ENCODE peak calls at places on chromosomes 12 and 14, in six cellular contexts. One of them, this sample, is unnamed.

GRCh38 chr14:45526715-45527549 is 273.9 kb upstream of the MIS18BP1 start:
- DNase-seq in fibroblast of villous mesenchyme: no peak
- DNase-seq in A549: peak; percentile 57
- DNase-seq in putamen: no peak
- DNase-seq in effector memory CD8-positive, alpha-beta T cell: no peak
- DNase-seq in cardiac fibroblast: peak; percentile 17
- DNase-seq in this sample: no peak

GRCh38 chr14:56751471-56751870 is 58.8 kb downstream of the OTX2 start:
- DNase-seq in fibroblast of villous mesenchyme: no peak
- DNase-seq in A549: peak; percentile 4
- DNase-seq in putamen: no peak
- DNase-seq in effector memory CD8-positive, alpha-beta T cell: no peak
- DNase-seq in cardiac fibroblast: no peak
- DNase-seq in this sample: no peak

GRCh38 chr14:64645220-64645891 is 58.9 kb upstream of the PLEKHG3 start:
- DNase-seq in fibroblast of villous mesenchyme: peak; percentile 100
- DNase-seq in A549: peak; percentile 94
- DNase-seq in putamen: peak; percentile 77
- DNase-seq in effector memory CD8-positive, alpha-beta T cell: no peak
- DNase-seq in cardiac fibroblast: peak; percentile 77
- DNase-seq in this sample: no peak

GRCh38 chr14:100873083-100873482 is 30.4 kb downstream of the RTL1 start:
- DNase-seq in fibroblast of villous mesenchyme: no peak
- DNase-seq in A549: no peak
- DNase-seq in putamen: no peak
- DNase-seq in effector memory CD8-positive, alpha-beta T cell: no peak
- DNase-seq in cardiac fibroblast: no peak
- DNase-seq in this sample: no peak

GRCh38 chr12:105906545-105906944 is 232.2 kb downstream of the NUAK1 start:
- DNase-seq in fibroblast of villous mesenchyme: no peak
- DNase-seq in A549: no peak
- DNase-seq in putamen: no peak
- DNase-seq in effector memory CD8-positive, alpha-beta T cell: no peak
- DNase-seq in cardiac fibroblast: no peak
- DNase-seq in this sample: no peak

GRCh38 chr14:90815817-90816662 is at the start of gene TTC7B:
- DNase-seq in fibroblast of villous mesenchyme: no peak
- DNase-seq in A549: no peak
- DNase-seq in putamen: no peak
- DNase-seq in effector memory CD8-positive, alpha-beta T cell: peak; percentile 14
- DNase-seq in cardiac fibroblast: no peak
- DNase-seq in this sample: no peak

GRCh38 chr14:99249389-99249788 is 22.6 kb downstream of the BCL11B start:
- DNase-seq in fibroblast of villous mesenchyme: no peak
- DNase-seq in A549: no peak
- DNase-seq in putamen: no peak
- DNase-seq in effector memory CD8-positive, alpha-beta T cell: no peak
- DNase-seq in cardiac fibroblast: no peak
- DNase-seq in this sample: no peak

GRCh38 chr14:24794906-24795305 is 160.9 kb upstream of the GZMB start:
- DNase-seq in fibroblast of villous mesenchyme: no peak
- DNase-seq in A549: no peak
- DNase-seq in putamen: no peak
- DNase-seq in effector memory CD8-positive, alpha-beta T cell: no peak
- DNase-seq in cardiac fibroblast: no peak
- DNase-seq in this sample: no peak

GRCh38 chr14:103856105-103856504 is 8.7 kb upstream of the PPP1R13B start:
- DNase-seq in fibroblast of villous mesenchyme: no peak
- DNase-seq in A549: no peak
- DNase-seq in putamen: no peak
- DNase-seq in effector memory CD8-positive, alpha-beta T cell: no peak
- DNase-seq in cardiac fibroblast: no peak
- DNase-seq in this sample: no peak

GRCh38 chr12:67006612-67007011 is 262.5 kb upstream of the CAND1 start:
- DNase-seq in fibroblast of villous mesenchyme: no peak
- DNase-seq in A549: no peak
- DNase-seq in putamen: no peak
- DNase-seq in effector memory CD8-positive, alpha-beta T cell: no peak
- DNase-seq in cardiac fibroblast: no peak
- DNase-seq in this sample: no peak

GRCh38 chr14:68814376-68815287 is 21.8 kb upstream of the ZFP36L1 start:
- DNase-seq in fibroblast of villous mesenchyme: peak; percentile 77
- DNase-seq in A549: peak; percentile 78
- DNase-seq in putamen: no peak
- DNase-seq in effector memory CD8-positive, alpha-beta T cell: peak; percentile 53
- DNase-seq in cardiac fibroblast: peak; percentile 56
- DNase-seq in this sample: no peak

GRCh38 chr12:102760322-102760721 is 156.7 kb downstream of the PAH start:
- DNase-seq in fibroblast of villous mesenchyme: no peak
- DNase-seq in A549: no peak
- DNase-seq in putamen: no peak
- DNase-seq in effector memory CD8-positive, alpha-beta T cell: no peak
- DNase-seq in cardiac fibroblast: no peak
- DNase-seq in this sample: no peak

GRCh38 chr12:52945389-52946232 is 3.3 kb upstream of the KRT18 start:
- DNase-seq in fibroblast of villous mesenchyme: peak; percentile 89
- DNase-seq in A549: peak; percentile 94
- DNase-seq in putamen: no peak
- DNase-seq in effector memory CD8-positive, alpha-beta T cell: no peak
- DNase-seq in cardiac fibroblast: peak; percentile 23
- DNase-seq in this sample: no peak

GRCh38 chr12:109764776-109765492 is 51.3 kb downstream of the FAM222A start:
- DNase-seq in fibroblast of villous mesenchyme: no peak
- DNase-seq in A549: no peak
- DNase-seq in putamen: no peak
- DNase-seq in effector memory CD8-positive, alpha-beta T cell: no peak
- DNase-seq in cardiac fibroblast: no peak
- DNase-seq in this sample: no peak

GRCh38 chr12:27539191-27539631 is 15.2 kb downstream of the PPFIBP1 start:
- DNase-seq in fibroblast of villous mesenchyme: peak; percentile 95
- DNase-seq in A549: no peak
- DNase-seq in putamen: no peak
- DNase-seq in effector memory CD8-positive, alpha-beta T cell: no peak
- DNase-seq in cardiac fibroblast: peak; percentile 68
- DNase-seq in this sample: no peak